ENCODE peak calls at places on chromosomes 5 and 9, in seven cellular contexts. Q is B cell; B is glutamatergic neuron; Z is activated naive CD8-positive, alpha-beta T cell treated with anti-CD3 and anti-CD28 coated beads, Interleukin-2, amount 50 U/mL, for 24 hours; R is AG08395; O is K562; Y is pancreas. F is an unnamed sample.

GRCh38 chr9:73073337-73074175 is 78.1 kb upstream of the ANXA1 start:
- DNase-seq in Q (no peak), R (peak), O (no peak), Y (no peak), B (no peak), Z (no peak), F (no peak)

GRCh38 chr9:104091708-104092107 is 2.4 kb upstream of the SMC2 start:
- DNase-seq in Y (no peak), Z (no peak), Q (no peak), R (no peak), B (no peak), O (peak), F (peak)

GRCh38 chr9:120931278-120932085 is 4.9 kb upstream of the TRAF1 start:
- DNase-seq in Q (peak), B (no peak), O (no peak), R (peak), Y (no peak), Z (peak), F (peak)

GRCh38 chr5:93674866-93675457 is 66.4 kb downstream of the POU5F2 start:
- DNase-seq in Y (no peak), B (no peak), O (no peak), Q (no peak), Z (no peak), R (no peak), F (no peak)

GRCh38 chr5:134784241-134784920 is 25.8 kb downstream of the DDX46 start:
- DNase-seq in B (no peak), Y (no peak), Z (no peak), Q (no peak), R (no peak), O (no peak), F (no peak)

GRCh38 chr5:106680330-106680729 is 990.4 kb downstream of the EFNA5 start:
- DNase-seq in R (no peak), O (no peak), Z (no peak), Y (no peak), B (no peak), Q (no peak), F (no peak)

GRCh38 chr5:78287833-78288232 is 6.7 kb downstream of the AP3B1 start:
- DNase-seq in R (peak), Y (no peak), Z (no peak), Q (no peak), B (no peak), O (no peak), F (no peak)

GRCh38 chr9:15430920-15431844 is 8.5 kb downstream of the SNAPC3 start:
- DNase-seq in O (no peak), Z (no peak), Q (no peak), Y (no peak), R (no peak), B (no peak), F (no peak)

F was measured in NCI-H2029.